ENCODE peak calls at places on chromosomes 2 and 18, in six cellular contexts. J, P, K, Z, L and W are unnamed samples.

GRCh38 chr2:167550448-167550847 is 662.2 kb downstream of the XIRP2 start:
- DNase-seq in J (peak), L (no peak), Z (peak), P (no peak), K (peak), W (no peak)

GRCh38 chr2:164954954-164955701 is at the start of gene SLC38A11:
- DNase-seq in J (no peak), L (no peak), P (no peak), Z (peak), K (no peak), W (no peak)

GRCh38 chr2:101972621-101973434 is 18.9 kb upstream of the IL1R2 start:
- DNase-seq in L (no peak), K (no peak), P (no peak), Z (peak), J (peak), W (no peak)

GRCh38 chr2:43132523-43133301 is 93.7 kb downstream of the ZFP36L2 start:
- DNase-seq in J (no peak), Z (no peak), P (no peak), K (no peak), L (peak), W (no peak)

GRCh38 chr18:41881285-41881684 is 73.7 kb upstream of the PIK3C3 start:
- DNase-seq in Z (peak), L (no peak), J (peak), P (no peak), K (no peak), W (no peak)

GRCh38 chr18:32896781-32897547 is 124.1 kb upstream of the KLHL14 start:
- DNase-seq in P (no peak), J (no peak), L (no peak), K (no peak), Z (peak), W (no peak)

GRCh38 chr18:2070636-2071035 is 500.7 kb downstream of the METTL4 start:
- DNase-seq in P (no peak), J (no peak), L (no peak), Z (peak), K (no peak), W (no peak)

GRCh38 chr2:193141-193552 is 70.7 kb downstream of the SH3YL1 start:
- DNase-seq in J (no peak), K (no peak), Z (peak), P (peak), L (peak), W (no peak)

GRCh38 chr2:16666453-16666801 is 793 bp upstream of the CYRIA start:
- DNase-seq in J (peak), P (no peak), L (no peak), Z (no peak), K (peak), W (no peak)